ENCODE peak calls at places on chromosomes 11 and 22, in nine cellular contexts. Y, Z, A, J, F, E, Q, T and R are unnamed samples.

GRCh38 chr11:64787526-64788320 is 9.4 kb upstream of the SF1 start:
- DNase-seq in Y (peak; percentile 27), Z (peak; percentile 51), A (no peak), J (peak; percentile 58), F (peak; percentile 38), E (no peak), Q (peak; percentile 50), T (peak; percentile 64), R (peak; percentile 53)

GRCh38 chr11:67648140-67648795 is 2.3 kb downstream of the ACY3 start:
- DNase-seq in Y (peak; percentile 35), Z (peak; percentile 30), A (no peak), J (no peak), F (no peak), E (no peak), Q (no peak), T (no peak), R (no peak)

GRCh38 chr22:23574877-23575276 is 5.2 kb downstream of the IGLL1 start:
- DNase-seq in Y (no peak), Z (no peak), A (no peak), J (no peak), F (no peak), E (no peak), Q (no peak), T (no peak), R (no peak)

GRCh38 chr11:11411401-11411985 is 58.4 kb upstream of the CSNK2A3 start:
- DNase-seq in Y (no peak), Z (no peak), A (no peak), J (peak; percentile 73), F (no peak), E (no peak), Q (no peak), T (no peak), R (no peak)

GRCh38 chr22:49884075-49884474 is 30.4 kb downstream of the ZBED4 start:
- DNase-seq in Y (no peak), Z (no peak), A (no peak), J (no peak), F (no peak), E (no peak), Q (no peak), T (no peak), R (no peak)

GRCh38 chr11:78199653-78200015 is 10.9 kb downstream of the USP35 start:
- DNase-seq in Y (no peak), Z (no peak), A (no peak), J (no peak), F (no peak), E (no peak), Q (no peak), T (no peak), R (no peak)

GRCh38 chr11:36122715-36123114 is 166.5 kb downstream of the COMMD9 start:
- DNase-seq in Y (peak; percentile 66), Z (no peak), A (no peak), J (no peak), F (peak; percentile 33), E (no peak), Q (peak; percentile 18), T (peak; percentile 23), R (no peak)

GRCh38 chr11:103491777-103492176 is 382.6 kb downstream of the DYNC2H1 start:
- DNase-seq in Y (peak; percentile 44), Z (no peak), A (no peak), J (no peak), F (no peak), E (no peak), Q (no peak), T (no peak), R (no peak)

GRCh38 chr11:117671370-117671769 is 125.6 kb downstream of the DSCAML1 start:
- DNase-seq in Y (no peak), Z (no peak), A (no peak), J (no peak), F (no peak), E (no peak), Q (no peak), T (no peak), R (no peak)

GRCh38 chr11:124886978-124887666 is 10.5 kb downstream of the ROBO4 start:
- DNase-seq in Y (no peak), Z (no peak), A (no peak), J (no peak), F (no peak), E (no peak), Q (no peak), T (no peak), R (no peak)